ENCODE peak calls at places on chromosome 19, in six cellular contexts. E, S, M, Y, I and U are unnamed samples.

GRCh38 chr19:1941146-1942077 is at the start of gene CSNK1G2:
- DNase-seq in E (no peak), M (peak; percentile 78), S (no peak), I (no peak), Y (no peak), U (no peak)

GRCh38 chr19:44574201-44574950 is 39.0 kb upstream of the IGSF23 start:
- DNase-seq in E (no peak), M (no peak), Y (no peak), S (no peak), I (no peak), U (no peak)

GRCh38 chr19:18756896-18757295 is 34.2 kb downstream of the COMP start:
- DNase-seq in S (no peak), M (peak; percentile 78), I (no peak), Y (no peak), E (no peak), U (peak; percentile 54)

GRCh38 chr19:37926711-37927110 is 19.7 kb downstream of the SIPA1L3 start:
- DNase-seq in S (no peak), Y (no peak), M (no peak), I (no peak), E (no peak), U (no peak)

GRCh38 chr19:1324792-1325567 is 39.3 kb downstream of the EFNA2 start:
- DNase-seq in M (no peak), S (peak; percentile 9), I (peak; percentile 67), Y (peak; percentile 64), E (peak; percentile 79), U (peak; percentile 28)

GRCh38 chr19:1459479-1459878 is 9.6 kb downstream of the APC2 start:
- DNase-seq in Y (no peak), E (no peak), M (no peak), I (no peak), S (no peak), U (no peak)

GRCh38 chr19:50427997-50428425 is 4.7 kb upstream of the MYBPC2 start:
- DNase-seq in Y (peak; percentile 81), S (peak; percentile 19), M (peak; percentile 97), I (peak; percentile 34), E (peak; percentile 64), U (peak; percentile 89)

GRCh38 chr19:33402421-33403220 is 29.1 kb downstream of the CEBPG start:
- DNase-seq in M (peak; percentile 67), E (no peak), S (no peak), Y (no peak), I (no peak), U (no peak)

GRCh38 chr19:42216653-42217521 is 590 bp downstream of the DEDD2 start:
- DNase-seq in I (peak; percentile 49), Y (peak; percentile 73), M (peak; percentile 82), S (no peak), E (no peak), U (peak; percentile 60)

GRCh38 chr19:10353793-10354391 is 14.5 kb upstream of the ICAM3 start:
- DNase-seq in S (no peak), I (no peak), E (peak; percentile 46), M (no peak), Y (peak; percentile 100), U (no peak)

GRCh38 chr19:11737964-11738745 is 591 bp downstream of the ZNF823 start:
- DNase-seq in Y (peak; percentile 50), I (peak; percentile 47), M (peak; percentile 86), E (peak; percentile 27), S (no peak), U (peak; percentile 35)

GRCh38 chr19:35736913-35737886 is 5.1 kb downstream of the IGFLR1 start:
- DNase-seq in E (no peak), Y (no peak), M (no peak), I (no peak), S (no peak), U (no peak)

GRCh38 chr19:5358173-5358800 is 17.7 kb upstream of the PTPRS start:
- DNase-seq in S (no peak), M (no peak), Y (no peak), I (no peak), E (peak; percentile 20), U (no peak)

GRCh38 chr19:18939922-18940775 is 868 bp downstream of the HOMER3 start:
- DNase-seq in E (peak; percentile 52), S (no peak), I (peak; percentile 8), M (peak; percentile 75), Y (peak; percentile 80), U (no peak)

GRCh38 chr19:7921302-7921954 is 1.3 kb downstream of the SNAPC2 start:
- DNase-seq in M (no peak), Y (no peak), S (no peak), E (no peak), I (no peak), U (no peak)

GRCh38 chr19:2542341-2543069 is 66.6 kb downstream of the GADD45B start:
- DNase-seq in Y (peak; percentile 38), S (no peak), E (peak; percentile 63), I (no peak), M (no peak), U (no peak)

GRCh38 chr19:42132030-42132628 is at the start of gene POU2F2:
- DNase-seq in E (no peak), I (no peak), Y (peak; percentile 27), M (peak; percentile 71), S (no peak), U (no peak)

GRCh38 chr19:42228640-42229039 is 8.5 kb downstream of the ZNF526 start:
- DNase-seq in S (no peak), Y (no peak), M (no peak), I (no peak), E (no peak), U (no peak)

GRCh38 chr19:52570005-52570861 is at the start of gene ZNF701:
- DNase-seq in M (peak; percentile 96), I (peak; percentile 98), E (peak; percentile 94), S (peak; percentile 63), Y (peak; percentile 99), U (peak; percentile 98)

DNA sequence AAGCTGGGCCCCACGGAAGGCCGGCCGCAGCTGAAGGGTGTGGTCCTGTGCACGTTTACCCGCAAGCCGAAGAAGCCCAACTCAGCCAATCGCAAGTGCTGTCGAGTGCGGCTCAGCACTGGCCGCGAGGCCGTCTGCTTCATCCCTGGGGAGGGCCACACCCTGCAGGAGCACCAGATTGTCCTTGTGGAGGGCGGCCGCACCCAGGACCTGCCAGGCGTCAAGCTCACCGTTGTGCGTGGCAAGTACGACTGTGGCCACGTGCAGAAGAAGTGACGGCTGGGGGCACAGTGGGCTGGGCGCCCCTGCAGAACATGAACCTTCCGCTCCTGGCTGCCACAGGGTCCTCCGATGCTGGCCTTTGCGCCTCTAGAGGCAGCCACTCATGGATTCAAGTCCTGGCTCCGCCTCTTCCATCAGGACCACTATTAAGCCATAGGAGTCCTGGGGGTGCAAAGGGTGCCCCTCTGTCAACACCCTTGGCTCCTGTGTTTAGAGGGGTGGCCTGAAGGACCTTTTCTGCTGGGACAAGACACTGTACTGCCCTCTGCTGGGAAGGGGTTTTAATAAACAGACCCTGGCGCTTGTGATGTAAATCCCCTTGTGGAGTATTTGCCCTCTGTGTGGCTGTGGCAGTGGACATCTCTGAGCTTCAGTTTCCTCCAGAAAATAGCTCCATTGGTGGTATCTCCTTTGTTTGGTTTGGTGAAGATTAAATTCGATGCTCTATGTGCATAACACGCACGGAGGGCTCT is 1.9 kb downstream of the MRPS12 start:
- DNase-seq in M (no peak), Y (peak; percentile 44), E (peak; percentile 64), I (no peak), S (no peak), U (no peak)
- TF ChIP-seq CTCF in M (peak; percentile 28), Y (no peak), E (peak; percentile 36), I (no peak), S (peak; percentile 45), U (no peak)

GRCh38 chr19:55870736-55871135 is 34.4 kb downstream of the NLRP4 start:
- DNase-seq in E (no peak), S (no peak), I (no peak), Y (no peak), M (no peak), U (no peak)
- TF ChIP-seq CTCF in E (no peak), S (no peak), I (no peak), Y (no peak), M (no peak), U (no peak)

DNA sequence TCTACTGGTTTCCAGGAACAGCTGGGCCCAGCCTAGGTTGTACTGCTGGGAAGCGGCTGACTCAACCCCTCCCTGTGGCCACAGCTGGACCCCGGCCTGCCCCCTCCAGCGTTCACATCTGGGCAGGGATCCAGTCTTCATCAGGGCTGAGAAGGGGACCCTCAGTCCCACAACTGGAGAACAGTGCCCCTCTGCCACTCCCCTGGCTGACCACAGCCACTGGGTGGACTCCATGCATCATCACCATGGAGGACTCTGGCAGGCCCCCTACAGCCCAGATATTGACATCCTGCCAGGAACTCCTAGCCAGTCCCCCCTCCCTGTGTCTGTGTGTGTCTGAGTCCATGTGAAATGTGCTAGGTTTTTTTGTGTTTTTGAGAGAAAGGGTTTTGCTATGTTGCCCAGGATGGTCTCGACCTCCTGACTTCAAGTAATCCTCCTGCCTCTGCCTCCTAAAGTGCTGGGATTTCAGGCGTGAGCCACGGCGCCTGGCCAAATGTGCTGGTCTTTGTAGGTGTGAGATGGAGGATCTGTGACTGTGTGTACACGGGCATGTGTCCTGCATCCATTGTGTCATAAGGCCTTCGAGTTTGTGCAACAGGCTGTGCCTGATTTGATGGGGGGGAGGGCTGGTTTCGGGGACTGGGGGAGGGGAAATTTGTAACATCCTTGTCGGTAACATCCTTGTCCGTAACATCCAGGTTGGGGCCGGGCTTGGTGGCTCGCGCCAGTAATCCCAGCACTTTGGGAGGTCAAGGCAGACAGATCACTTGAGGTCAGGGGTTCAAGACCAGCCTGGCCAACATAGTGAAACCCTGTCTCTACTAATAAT is 4.0 kb upstream of the HOOK2 start:
- DNase-seq in E (peak; percentile 90), S (no peak), Y (no peak), M (no peak), I (no peak), U (no peak)
- TF ChIP-seq CTCF in E (peak; percentile 0), S (no peak), Y (no peak), M (no peak), I (no peak), U (no peak)

GRCh38 chr19:45657520-45658163 is 10.4 kb upstream of the GIPR start:
- DNase-seq in Y (no peak), S (no peak), M (no peak), E (no peak), I (no peak), U (no peak)

GRCh38 chr19:45663800-45664199 is 4.2 kb upstream of the GIPR start:
- DNase-seq in Y (no peak), E (no peak), I (no peak), M (no peak), S (no peak), U (no peak)

GRCh38 chr19:45655073-45655472 is 12.9 kb upstream of the GIPR start:
- DNase-seq in S (no peak), E (no peak), Y (no peak), I (no peak), M (no peak), U (no peak)

GRCh38 chr19:45664575-45664974 is 3.4 kb upstream of the GIPR start:
- DNase-seq in I (no peak), E (no peak), Y (no peak), S (no peak), M (no peak), U (no peak)

DNA sequence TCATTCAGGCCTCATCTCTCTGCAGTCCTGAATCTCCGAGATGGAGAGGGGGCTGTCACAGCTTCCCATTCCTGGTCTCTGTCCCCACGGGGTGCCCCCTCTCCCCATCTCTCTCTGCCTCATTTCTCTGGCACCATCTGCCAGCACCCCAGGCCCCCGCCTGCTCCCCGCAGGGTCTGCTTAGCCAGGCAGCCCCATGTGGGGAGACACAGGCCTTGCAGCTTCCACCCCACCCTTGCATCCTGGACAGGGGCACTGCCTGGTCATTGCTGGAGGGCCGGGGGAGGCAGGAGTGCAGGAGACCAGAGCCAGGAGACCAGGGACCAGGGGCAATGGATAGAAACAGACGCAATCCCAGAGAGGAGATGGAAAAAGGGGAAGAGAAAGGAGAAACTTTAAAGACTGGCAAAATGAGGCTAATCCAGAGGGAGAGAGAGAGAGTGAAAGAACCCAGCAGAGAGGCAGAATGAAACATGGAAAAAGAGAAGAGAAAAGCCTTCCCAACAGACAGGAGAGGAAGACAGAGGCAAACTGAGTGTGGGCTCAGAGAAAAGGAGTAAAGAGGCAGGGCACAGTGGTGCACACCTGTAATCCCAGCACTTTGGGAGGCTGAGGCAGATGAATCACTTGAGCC is 8.8 kb upstream of the GIPR start:
- DNase-seq in I (no peak), S (no peak), E (no peak), Y (no peak), M (no peak), U (no peak)
- TF ChIP-seq CTCF in I (no peak), S (no peak), E (no peak), Y (no peak), M (no peak), U (no peak)